ENCODE peak calls at places on chromosomes 11 and 22, in four cellular contexts. J, H, C and W are unnamed samples. For H3K4me1, the result is how much of the 10 kb centered on the place peaks cover.

GRCh38 chr11:4891996-4892640 is 10.4 kb downstream of the OR51T1 start:
- DNase-seq in H (peak), J (no peak), C (no peak), W (no peak)

GRCh38 chr11:61832758-61833157 is 4.7 kb downstream of the FADS2 start:
- DNase-seq in C (no peak), J (no peak), H (no peak), W (no peak)

GRCh38 chr11:12170501-12170900 is 60.1 kb downstream of the MICAL2 start:
- DNase-seq in C (no peak), J (no peak), H (no peak), W (no peak)

GRCh38 chr11:58575377-58576020 is at the start of gene LPXN:
- DNase-seq in J (peak), H (peak), C (no peak), W (peak)

GRCh38 chr11:47641585-47642098 is 717 bp downstream of the MTCH2 start:
- DNase-seq in H (peak), C (no peak), J (no peak), W (no peak)

GRCh38 chr11:131491503-131491902 is 121.1 kb downstream of the NTM start:
- DNase-seq in H (peak), J (no peak), C (no peak), W (no peak)

GRCh38 chr11:34160049-34160721 is 54.8 kb downstream of the NAT10 start:
- DNase-seq in H (peak), C (no peak), J (no peak), W (no peak)

GRCh38 chr11:65384301-65384889 is 1.9 kb upstream of the SLC25A45 start:
- DNase-seq in H (peak), J (no peak), C (no peak), W (no peak)

GRCh38 chr22:41776381-41776780 is 24.1 kb upstream of the CCDC134 start:
- DNase-seq in H (no peak), J (no peak), C (no peak), W (no peak)

GRCh38 chr11:62061356-62062222 is 62.2 kb upstream of the INCENP start:
- DNase-seq in C (no peak), J (no peak), H (no peak), W (no peak)

GRCh38 chr11:2674681-2675131 is 25.1 kb downstream of the KCNQ1OT1 start:
- DNase-seq in H (no peak), C (peak), J (no peak), W (no peak)

GRCh38 chr11:74466916-74467885 is at the start of gene KCNE3:
- DNase-seq in H (peak), J (no peak), C (peak), W (no peak)

GRCh38 chr11:119347242-119347641 is 737 bp upstream of the MFRP start:
- DNase-seq in C (no peak), H (no peak), J (no peak), W (no peak)

GRCh38 chr11:12188548-12189317 is 78.3 kb downstream of the MICAL2 start:
- DNase-seq in J (no peak), C (no peak), H (no peak), W (no peak)

GRCh38 chr11:61629082-61629481 is 48.2 kb upstream of the SYT7 start:
- DNase-seq in J (no peak), H (no peak), C (no peak), W (no peak)

GRCh38 chr11:35029979-35030378 is 109.0 kb upstream of the CD44 start:
- DNase-seq in H (peak), J (no peak), C (no peak), W (peak)

GRCh38 chr11:26931248-26931631 is 62.7 kb upstream of the FIBIN start:
- DNase-seq in H (peak), C (no peak), J (no peak), W (no peak)

GRCh38 chr11:132886335-132886734 is 646.0 kb downstream of the OPCML start:
- DNase-seq in H (peak), J (no peak), C (no peak), W (no peak)

GRCh38 chr22:37256075-37256726 is 12.1 kb upstream of the RAC2 start:
- DNase-seq in H (no peak), J (no peak), C (no peak), W (no peak)

GRCh38 chr11:72208281-72208680 is 8.3 kb upstream of the FOLR2 start:
- DNase-seq in J (no peak), C (no peak), H (no peak), W (no peak)

DNA sequence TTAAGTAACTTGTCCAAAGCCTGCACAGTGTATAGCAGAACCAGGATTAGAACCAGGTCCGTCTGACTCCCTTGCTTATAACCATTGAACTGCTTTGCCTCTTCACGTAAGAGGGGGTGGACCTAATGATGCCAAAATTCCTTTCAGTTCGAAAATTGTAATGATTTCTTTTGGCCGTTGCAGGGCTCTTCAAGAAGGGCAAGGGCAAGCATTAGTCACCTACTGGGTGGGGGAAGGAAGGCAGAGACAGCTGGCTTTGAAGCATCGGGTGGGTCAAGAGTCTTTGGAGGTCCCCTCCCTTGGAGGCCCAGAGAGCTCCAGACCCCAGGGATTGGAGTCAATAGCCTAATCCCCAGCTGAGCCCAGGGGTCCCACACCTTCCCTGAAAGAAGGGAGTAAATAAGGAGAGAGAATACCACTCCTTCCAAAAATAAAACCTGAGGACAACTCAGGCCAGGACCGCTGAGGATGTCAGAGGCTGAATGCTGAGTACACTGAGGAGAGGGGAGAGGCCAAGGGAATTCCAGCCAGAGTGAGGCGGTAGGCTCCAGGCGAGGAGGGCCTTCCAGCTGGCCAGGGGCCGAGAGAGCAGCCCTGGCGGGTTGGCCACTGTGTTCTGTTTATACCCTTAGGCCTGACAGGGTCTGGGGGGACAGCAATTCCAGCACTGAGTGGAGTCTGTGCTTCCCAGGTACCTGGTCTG is 14.1 kb downstream of the CREB3L1 start:
- DNase-seq in J (no peak), H (peak), C (no peak), W (no peak)
- H3K4me3 ChIP-seq in J (no peak), H (peak), C (no peak), W (no peak)

GRCh38 chr11:36451681-36452080 is 58.4 kb downstream of the TRAF6 start:
- DNase-seq in J (no peak), C (no peak), H (no peak), W (no peak)

GRCh38 chr11:36450391-36450714 is 59.7 kb downstream of the TRAF6 start:
- DNase-seq in C (no peak), H (no peak), J (no peak), W (no peak)

GRCh38 chr11:36449566-36450390 is 60.3 kb downstream of the TRAF6 start:
- DNase-seq in H (peak), C (no peak), J (no peak), W (no peak)

GRCh38 chr11:36452231-36452630 is 57.8 kb downstream of the TRAF6 start:
- DNase-seq in H (peak), J (no peak), C (no peak), W (no peak)

GRCh38 chr11:36451045-36451444 is 59.0 kb downstream of the TRAF6 start:
- DNase-seq in H (no peak), J (no peak), C (no peak), W (no peak)
- H3K4me1 ChIP-seq in H (under half), J (under half), C (half or more), W (under half)

GRCh38 chr11:15897211-15897960 is 459.0 kb downstream of the SOX6 start:
- DNase-seq in C (no peak), J (no peak), H (peak), W (no peak)
- H3K27ac ChIP-seq in C (no peak), J (no peak), H (no peak), W (no peak)

GRCh38 chr11:134330611-134331564 is 900 bp upstream of the GLB1L2 start:
- DNase-seq in C (no peak), J (no peak), H (no peak), W (no peak)
- H3K4me3 ChIP-seq in C (peak), J (peak), H (no peak), W (peak)

GRCh38 chr11:96306933-96307747 is 35.9 kb downstream of the MAML2 start:
- DNase-seq in H (peak), C (peak), J (no peak), W (no peak)

GRCh38 chr11:96307748-96308133 is 35.3 kb downstream of the MAML2 start:
- DNase-seq in H (peak), C (no peak), J (no peak), W (no peak)

GRCh38 chr11:96309643-96310017 is 33.4 kb downstream of the MAML2 start:
- DNase-seq in C (no peak), J (no peak), H (no peak), W (no peak)

GRCh38 chr11:96310236-96310635 is 32.8 kb downstream of the MAML2 start:
- DNase-seq in H (no peak), J (no peak), C (no peak), W (no peak)

DNA sequence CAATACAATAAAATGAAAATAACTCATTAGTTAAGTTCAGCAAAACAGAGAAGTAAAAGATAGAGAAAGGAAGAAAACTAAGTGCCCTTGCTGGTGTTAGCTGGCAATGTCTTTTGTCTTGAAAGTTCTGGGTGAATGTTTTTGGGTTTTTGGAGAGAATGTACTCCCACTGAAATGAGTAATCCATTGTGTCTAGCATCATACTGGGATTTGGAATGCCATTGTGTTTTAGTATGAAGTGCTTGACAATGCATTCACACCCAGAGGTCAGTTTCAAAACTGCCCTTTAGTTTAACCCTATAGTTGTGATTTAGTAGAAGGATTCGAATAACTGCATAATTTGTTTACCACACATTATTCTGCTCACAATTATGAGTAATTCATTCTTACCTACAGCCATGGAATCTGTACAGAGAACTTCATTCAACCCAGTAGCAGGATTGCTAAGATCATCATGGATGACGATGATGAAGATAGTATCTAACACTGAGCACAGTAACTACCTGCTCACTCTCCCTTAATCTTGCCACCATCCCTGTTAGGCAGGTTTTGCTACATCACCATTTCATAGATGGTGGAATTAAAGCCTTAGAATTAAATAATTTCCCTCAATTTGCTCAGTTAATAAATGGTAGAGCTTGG is 33.9 kb downstream of the MAML2 start:
- DNase-seq in C (no peak), H (peak), J (no peak), W (no peak)
- H3K4me1 ChIP-seq in C (half or more), H (under half), J (under half), W (under half)

GRCh38 chr11:117175781-117176180 is 2.8 kb upstream of the SIDT2 start:
- DNase-seq in J (no peak), H (no peak), C (no peak), W (no peak)
- H3K27ac ChIP-seq in J (no peak), H (no peak), C (no peak), W (no peak)